ENCODE peak calls at places on chromosome 11, in four cellular contexts. R, Z, G and B are unnamed samples.

GRCh38 chr11:42296910-42297309 is 837.5 kb upstream of the LRRC4C start:
- DNase-seq in R (no peak), Z (no peak), G (no peak), B (no peak)

GRCh38 chr11:41879186-41879738 is 419.8 kb upstream of the LRRC4C start:
- DNase-seq in R (peak; percentile 50), Z (no peak), G (no peak), B (no peak)

GRCh38 chr11:17561466-17562001 is 14.5 kb downstream of the OTOG start:
- DNase-seq in R (no peak), Z (no peak), G (no peak), B (no peak)

GRCh38 chr11:126718319-126718718 is 282.3 kb downstream of the KIRREL3 start:
- DNase-seq in R (no peak), Z (no peak), G (no peak), B (no peak)

GRCh38 chr11:85854212-85854556 is 999 bp upstream of the CCDC83 start:
- DNase-seq in R (no peak), Z (no peak), G (no peak), B (no peak)

GRCh38 chr11:60777106-60777505 is 8.0 kb upstream of the MS4A10 start:
- DNase-seq in R (no peak), Z (no peak), G (no peak), B (no peak)

GRCh38 chr11:86115542-86116385 is 46.9 kb upstream of the PICALM start:
- DNase-seq in R (peak; percentile 22), Z (no peak), G (no peak), B (no peak)

GRCh38 chr11:128380280-128380604 is 207.1 kb downstream of the ETS1 start:
- DNase-seq in R (peak; percentile 36), Z (no peak), G (no peak), B (no peak)

GRCh38 chr11:31687256-31687655 is 123.9 kb downstream of the PAX6 start:
- DNase-seq in R (peak; percentile 10), Z (no peak), G (no peak), B (no peak)

GRCh38 chr11:12306830-12307229 is 70.5 kb upstream of the PARVA start:
- DNase-seq in R (no peak), Z (no peak), G (no peak), B (no peak)

GRCh38 chr11:76653674-76654309 is 16.8 kb downstream of the LRRC32 start:
- DNase-seq in R (no peak), Z (no peak), G (no peak), B (no peak)

GRCh38 chr11:57474751-57475115 is 14.4 kb downstream of the RTN4RL2 start:
- DNase-seq in R (no peak), Z (no peak), G (no peak), B (no peak)

GRCh38 chr11:13929551-13929950 is 33.0 kb upstream of the SPON1 start:
- DNase-seq in R (no peak), Z (no peak), G (no peak), B (peak; percentile 45)

GRCh38 chr11:110355011-110355744 is 58.8 kb upstream of the RDX start:
- DNase-seq in R (no peak), Z (no peak), G (peak; percentile 99), B (peak; percentile 48)

GRCh38 chr11:86687083-86687799 is 14.8 kb upstream of the ME3 start:
- DNase-seq in R (no peak), Z (no peak), G (no peak), B (no peak)

GRCh38 chr11:129417458-129417857 is 41.8 kb downstream of the BARX2 start:
- DNase-seq in R (no peak), Z (no peak), G (no peak), B (no peak)

GRCh38 chr11:63212742-63213141 is 30.7 kb downstream of the SLC22A25 start:
- DNase-seq in R (peak; percentile 70), Z (no peak), G (peak; percentile 66), B (no peak)

GRCh38 chr11:1158681-1159525 is 1.1 kb downstream of the MUC5AC start:
- DNase-seq in R (no peak), Z (no peak), G (no peak), B (no peak)

GRCh38 chr11:120208012-120208441 is 2.8 kb upstream of the OAF start:
- DNase-seq in R (no peak), Z (no peak), G (no peak), B (no peak)

GRCh38 chr11:129249923-129250322 is 57.8 kb upstream of the ARHGAP32 start:
- DNase-seq in R (no peak), Z (no peak), G (no peak), B (no peak)

GRCh38 chr11:29024386-29024785 is 916.2 kb downstream of the METTL15 start:
- DNase-seq in R (no peak), Z (no peak), G (no peak), B (no peak)

GRCh38 chr11:64130618-64131017 is 35.3 kb downstream of the MACROD1 start:
- DNase-seq in R (no peak), Z (no peak), G (no peak), B (no peak)

GRCh38 chr11:118715245-118715807 is 35.9 kb upstream of the TREH start:
- DNase-seq in R (no peak), Z (no peak), G (no peak), B (no peak)

GRCh38 chr11:76659672-76660532 is 10.6 kb downstream of the LRRC32 start:
- DNase-seq in R (no peak), Z (no peak), G (no peak), B (no peak)

GRCh38 chr11:2719831-2720603 is 20.2 kb upstream of the KCNQ1OT1 start:
- DNase-seq in R (no peak), Z (no peak), G (no peak), B (no peak)

GRCh38 chr11:77125191-77125590 is 2.9 kb upstream of the MYO7A start:
- DNase-seq in R (no peak), Z (no peak), G (no peak), B (no peak)

GRCh38 chr11:99773646-99774045 is 752.9 kb downstream of the CNTN5 start:
- DNase-seq in R (no peak), Z (no peak), G (no peak), B (no peak)

GRCh38 chr11:117484159-117484558 is 156.5 kb downstream of the CEP164 start:
- DNase-seq in R (no peak), Z (no peak), G (no peak), B (no peak)

GRCh38 chr11:59822989-59823566 is 12.5 kb upstream of the MRPL16 start:
- DNase-seq in R (peak; percentile 88), Z (no peak), G (peak; percentile 73), B (no peak)

GRCh38 chr11:64052938-64053622 is 17.3 kb downstream of the FLRT1 start:
- DNase-seq in R (no peak), Z (no peak), G (no peak), B (no peak)

GRCh38 chr11:121741954-121742361 is 289.2 kb upstream of the SORL1-AS1 start:
- DNase-seq in R (no peak), Z (no peak), G (no peak), B (peak; percentile 48)

GRCh38 chr11:3824714-3825472 is 15.9 kb downstream of the RHOG start:
- DNase-seq in R (no peak), Z (no peak), G (peak; percentile 54), B (peak; percentile 48)

GRCh38 chr11:30281476-30282288 is 41.2 kb upstream of the ARL14EP start:
- DNase-seq in R (no peak), Z (no peak), G (no peak), B (no peak)

GRCh38 chr11:26834601-26835000 is 112.7 kb upstream of the SLC5A12 start:
- DNase-seq in R (no peak), Z (no peak), G (no peak), B (no peak)

GRCh38 chr11:35567737-35568465 is 42.5 kb upstream of the PAMR1 start:
- DNase-seq in R (peak; percentile 40), Z (no peak), G (no peak), B (no peak)

GRCh38 chr11:130571519-130571918 is 123.1 kb downstream of the ADAMTS15 start:
- DNase-seq in R (no peak), Z (no peak), G (no peak), B (no peak)

GRCh38 chr11:20599424-20600346 is at the start of gene SLC6A5:
- DNase-seq in R (peak; percentile 33), Z (no peak), G (peak; percentile 70), B (no peak)
- H3K27ac ChIP-seq in R (no peak within 1 kb of the TSS), Z (no peak within 1 kb of the TSS), G (no peak within 1 kb of the TSS), B (no peak within 1 kb of the TSS)

GRCh38 chr11:134069426-134069921 is 602 bp downstream of the JAM3 start:
- DNase-seq in R (no peak), Z (no peak), G (no peak), B (no peak)
- H3K27ac ChIP-seq in R (no peak overlapping the region), Z (peak overlapping the region; percentile 90), G (no peak overlapping the region), B (peak overlapping the region; percentile 93)

GRCh38 chr11:72720047-72720446 is 32.2 kb downstream of the ARAP1 start:
- DNase-seq in R (no peak), Z (no peak), G (no peak), B (no peak)
- H3K27ac ChIP-seq in R (no peak overlapping the region), Z (peak overlapping the region; percentile 76), G (peak overlapping the region; percentile 2), B (peak overlapping the region; percentile 87)

GRCh38 chr11:115892016-115892415 is 387.8 kb upstream of the CADM1 start:
- DNase-seq in R (no peak), Z (no peak), G (no peak), B (no peak)
- H3K27ac ChIP-seq in R (no peak overlapping the region), Z (no peak overlapping the region), G (no peak overlapping the region), B (no peak overlapping the region)

GRCh38 chr11:134246100-134246499 is 7.1 kb downstream of the THYN1 start:
- DNase-seq in R (no peak), Z (no peak), G (no peak), B (no peak)
- H3K27ac ChIP-seq in R (no peak overlapping the region), Z (no peak overlapping the region), G (no peak overlapping the region), B (no peak overlapping the region)

GRCh38 chr11:96338910-96339703 is 3.9 kb downstream of the MAML2 start:
- DNase-seq in R (peak; percentile 60), Z (peak; percentile 23), G (no peak), B (no peak)
- H3K27ac ChIP-seq in R (peak overlapping the region; percentile 47), Z (peak overlapping the region; percentile 89), G (peak overlapping the region; percentile 36), B (peak overlapping the region; percentile 86)

DNA sequence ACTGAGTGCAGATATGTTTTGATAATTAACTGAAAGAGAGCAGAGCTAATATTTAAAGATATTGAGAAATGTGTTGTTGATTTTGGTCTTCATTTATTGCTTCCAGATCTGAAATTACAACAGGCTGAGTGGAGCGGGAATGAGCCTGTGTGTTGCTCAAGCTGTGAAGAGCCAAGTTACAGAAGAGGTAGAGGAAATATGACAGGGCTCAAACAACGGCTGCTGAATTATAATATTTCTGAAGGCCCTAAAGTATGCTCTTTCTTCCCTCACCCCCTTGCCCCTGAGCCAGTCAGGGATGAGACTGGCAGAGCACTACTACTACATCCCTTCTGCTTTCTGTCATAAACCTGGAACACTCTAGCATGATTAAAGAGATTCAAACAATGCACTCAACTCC is 115.6 kb downstream of the FANCF start:
- DNase-seq in R (no peak), Z (no peak), G (no peak), B (no peak)
- H3K27ac ChIP-seq in R (no peak overlapping the region), Z (no peak overlapping the region), G (no peak overlapping the region), B (no peak overlapping the region)

GRCh38 chr11:66958956-66959274 is 732 bp upstream of the PC start:
- DNase-seq in R (no peak), Z (no peak), G (no peak), B (no peak)
- H3K27ac ChIP-seq in R (peak overlapping the region; percentile 8), Z (peak overlapping the region; percentile 63), G (peak overlapping the region; percentile 24), B (peak overlapping the region; percentile 77)